ENCODE peak calls at places on chromosomes 6 and 20, in five cellular contexts. One of them, this sample, is unnamed.

GRCh38 chr6:7087066-7087465 is 20.7 kb upstream of the RREB1 start:
- DNase-seq in gastrocnemius medialis: no peak
- DNase-seq in GM12878: no peak
- DNase-seq in spleen: no peak
- DNase-seq in adrenal gland: no peak
- DNase-seq in this sample: peak

GRCh38 chr6:149925253-149925973 is 2.5 kb upstream of the RAET1G start:
- DNase-seq in gastrocnemius medialis: no peak
- DNase-seq in GM12878: no peak
- DNase-seq in spleen: peak
- DNase-seq in adrenal gland: peak
- DNase-seq in this sample: no peak

GRCh38 chr20:46764068-46764467 is 54.6 kb downstream of the SLC2A10 start:
- DNase-seq in gastrocnemius medialis: no peak
- DNase-seq in GM12878: no peak
- DNase-seq in spleen: no peak
- DNase-seq in adrenal gland: no peak
- DNase-seq in this sample: no peak

GRCh38 chr20:43909211-43909610 is 5.4 kb upstream of the TOX2 start:
- DNase-seq in gastrocnemius medialis: no peak
- DNase-seq in GM12878: no peak
- DNase-seq in spleen: no peak
- DNase-seq in adrenal gland: no peak
- DNase-seq in this sample: no peak

GRCh38 chr20:60209048-60209447 is 250.8 kb downstream of the CDH26 start:
- DNase-seq in gastrocnemius medialis: no peak
- DNase-seq in GM12878: no peak
- DNase-seq in spleen: no peak
- DNase-seq in adrenal gland: no peak
- DNase-seq in this sample: peak

GRCh38 chr6:33298773-33299236 is at the start of gene RGL2:
- DNase-seq in gastrocnemius medialis: peak
- DNase-seq in GM12878: no peak
- DNase-seq in spleen: peak
- DNase-seq in adrenal gland: peak
- DNase-seq in this sample: peak

GRCh38 chr6:151257984-151258445 is 18.2 kb downstream of the AKAP12 start:
- DNase-seq in gastrocnemius medialis: no peak
- DNase-seq in GM12878: no peak
- DNase-seq in spleen: no peak
- DNase-seq in adrenal gland: no peak
- DNase-seq in this sample: no peak

GRCh38 chr6:108115598-108116058 is 41.1 kb upstream of the OSTM1 start:
- DNase-seq in gastrocnemius medialis: no peak
- DNase-seq in GM12878: no peak
- DNase-seq in spleen: peak
- DNase-seq in adrenal gland: peak
- DNase-seq in this sample: peak

GRCh38 chr6:41858703-41859102 is 36.5 kb downstream of the USP49 start:
- DNase-seq in gastrocnemius medialis: no peak
- DNase-seq in GM12878: no peak
- DNase-seq in spleen: no peak
- DNase-seq in adrenal gland: no peak
- DNase-seq in this sample: no peak

GRCh38 chr6:93417421-93417996 is 1.9 kb downstream of the EPHA7 start:
- DNase-seq in gastrocnemius medialis: no peak
- DNase-seq in GM12878: no peak
- DNase-seq in spleen: no peak
- DNase-seq in adrenal gland: no peak
- DNase-seq in this sample: no peak

GRCh38 chr20:61030130-61030529 is 221.9 kb upstream of the CDH4 start:
- DNase-seq in gastrocnemius medialis: no peak
- DNase-seq in GM12878: no peak
- DNase-seq in spleen: no peak
- DNase-seq in adrenal gland: no peak
- DNase-seq in this sample: no peak

GRCh38 chr20:20491110-20491783 is 123.3 kb downstream of the INSM1 start:
- DNase-seq in gastrocnemius medialis: no peak
- DNase-seq in GM12878: no peak
- DNase-seq in spleen: no peak
- DNase-seq in adrenal gland: no peak
- DNase-seq in this sample: no peak

DNA sequence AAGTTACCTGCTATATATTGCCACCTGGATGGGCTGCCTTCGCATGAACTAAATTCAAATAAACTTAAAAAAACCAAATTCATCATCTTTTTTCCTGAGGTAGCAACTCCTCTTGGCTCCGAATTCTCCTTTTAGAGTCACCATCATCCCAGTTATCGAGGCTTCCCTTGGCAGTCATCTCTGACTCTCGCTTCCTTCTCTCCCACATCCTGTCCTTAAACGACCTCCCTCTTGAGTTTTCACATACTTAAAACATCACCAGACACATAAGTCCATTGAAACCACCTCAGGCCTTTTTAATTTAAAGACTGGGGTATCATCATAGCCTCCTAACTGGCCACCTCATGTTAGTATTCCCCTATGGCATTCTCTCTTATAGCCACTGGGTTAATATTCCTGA is 296.1 kb upstream of the FLRT3 start:
- DNase-seq in gastrocnemius medialis: no peak
- DNase-seq in GM12878: no peak
- DNase-seq in spleen: no peak
- DNase-seq in adrenal gland: no peak
- DNase-seq in this sample: no peak
- TF ChIP-seq POLR2A in gastrocnemius medialis: no peak
- TF ChIP-seq POLR2A in GM12878: no peak
- TF ChIP-seq POLR2A in spleen: no peak
- TF ChIP-seq POLR2A in adrenal gland: no peak
- TF ChIP-seq POLR2A in this sample: no peak

GRCh38 chr6:157514659-157515496 is 133.9 kb downstream of the ZDHHC14 start:
- DNase-seq in gastrocnemius medialis: peak
- DNase-seq in GM12878: no peak
- DNase-seq in spleen: no peak
- DNase-seq in adrenal gland: peak
- DNase-seq in this sample: peak
- TF ChIP-seq POLR2A in gastrocnemius medialis: no peak
- TF ChIP-seq POLR2A in GM12878: no peak
- TF ChIP-seq POLR2A in spleen: no peak
- TF ChIP-seq POLR2A in adrenal gland: no peak
- TF ChIP-seq POLR2A in this sample: no peak

DNA sequence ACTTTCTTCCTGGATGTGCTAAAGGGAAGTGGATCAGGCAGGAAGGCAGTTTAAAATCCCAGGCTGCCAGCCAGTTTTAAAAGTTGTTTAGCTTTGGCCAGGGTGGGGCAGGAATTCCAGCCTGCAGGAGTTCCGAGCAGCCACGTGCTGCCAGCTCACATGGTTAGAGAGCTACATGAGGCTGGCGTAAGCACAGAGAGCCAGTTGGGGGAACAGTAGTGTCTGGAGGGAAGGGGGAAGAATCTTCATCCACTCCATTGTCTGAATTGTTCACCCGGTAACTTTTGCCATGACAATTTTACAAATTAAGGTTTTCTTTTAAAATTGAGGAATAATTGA is 12.0 kb downstream of the CDC25B start:
- DNase-seq in gastrocnemius medialis: peak
- DNase-seq in GM12878: no peak
- DNase-seq in spleen: peak
- DNase-seq in adrenal gland: peak
- DNase-seq in this sample: no peak
- TF ChIP-seq POLR2A in gastrocnemius medialis: peak
- TF ChIP-seq POLR2A in GM12878: no peak
- TF ChIP-seq POLR2A in spleen: no peak
- TF ChIP-seq POLR2A in adrenal gland: peak
- TF ChIP-seq POLR2A in this sample: no peak

DNA sequence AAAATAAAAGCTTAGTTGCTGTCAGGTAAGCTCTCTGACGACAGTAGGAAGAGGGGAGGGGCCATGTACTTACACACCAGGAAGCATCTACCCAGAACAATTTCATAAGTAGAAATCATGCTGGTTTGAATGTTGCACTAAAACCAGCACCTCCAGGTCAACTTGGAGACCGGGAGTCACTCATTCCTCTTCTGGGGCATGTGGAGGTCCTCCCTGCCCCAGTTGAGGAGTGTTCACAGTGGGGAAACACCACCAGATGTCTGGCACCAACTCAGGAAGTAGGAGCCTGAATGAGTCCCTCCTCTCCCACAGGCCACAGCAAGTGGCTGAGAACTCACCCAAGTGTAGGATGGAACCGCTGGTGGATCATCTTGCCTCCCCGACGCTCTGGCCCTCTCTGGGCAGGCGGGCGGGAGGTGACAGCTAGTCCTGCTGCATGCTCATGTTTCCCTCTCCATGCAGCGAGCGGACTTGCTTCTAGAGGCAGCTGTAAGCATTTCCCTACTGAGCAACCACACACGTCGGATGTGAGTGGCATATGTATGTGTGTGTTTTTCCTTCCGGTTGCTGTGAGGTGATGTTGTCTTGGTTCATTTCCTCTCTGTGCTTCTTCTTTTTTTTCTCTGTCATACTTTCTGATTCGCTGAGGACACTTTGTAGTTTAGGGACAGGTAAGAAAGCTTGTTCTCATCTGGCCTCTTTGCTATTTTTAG is 149.5 kb upstream of the NEDD9 start:
- DNase-seq in gastrocnemius medialis: no peak
- DNase-seq in GM12878: peak
- DNase-seq in spleen: peak
- DNase-seq in adrenal gland: peak
- DNase-seq in this sample: no peak
- TF ChIP-seq POLR2A in gastrocnemius medialis: no peak
- TF ChIP-seq POLR2A in GM12878: peak
- TF ChIP-seq POLR2A in spleen: no peak
- TF ChIP-seq POLR2A in adrenal gland: no peak
- TF ChIP-seq POLR2A in this sample: no peak

DNA sequence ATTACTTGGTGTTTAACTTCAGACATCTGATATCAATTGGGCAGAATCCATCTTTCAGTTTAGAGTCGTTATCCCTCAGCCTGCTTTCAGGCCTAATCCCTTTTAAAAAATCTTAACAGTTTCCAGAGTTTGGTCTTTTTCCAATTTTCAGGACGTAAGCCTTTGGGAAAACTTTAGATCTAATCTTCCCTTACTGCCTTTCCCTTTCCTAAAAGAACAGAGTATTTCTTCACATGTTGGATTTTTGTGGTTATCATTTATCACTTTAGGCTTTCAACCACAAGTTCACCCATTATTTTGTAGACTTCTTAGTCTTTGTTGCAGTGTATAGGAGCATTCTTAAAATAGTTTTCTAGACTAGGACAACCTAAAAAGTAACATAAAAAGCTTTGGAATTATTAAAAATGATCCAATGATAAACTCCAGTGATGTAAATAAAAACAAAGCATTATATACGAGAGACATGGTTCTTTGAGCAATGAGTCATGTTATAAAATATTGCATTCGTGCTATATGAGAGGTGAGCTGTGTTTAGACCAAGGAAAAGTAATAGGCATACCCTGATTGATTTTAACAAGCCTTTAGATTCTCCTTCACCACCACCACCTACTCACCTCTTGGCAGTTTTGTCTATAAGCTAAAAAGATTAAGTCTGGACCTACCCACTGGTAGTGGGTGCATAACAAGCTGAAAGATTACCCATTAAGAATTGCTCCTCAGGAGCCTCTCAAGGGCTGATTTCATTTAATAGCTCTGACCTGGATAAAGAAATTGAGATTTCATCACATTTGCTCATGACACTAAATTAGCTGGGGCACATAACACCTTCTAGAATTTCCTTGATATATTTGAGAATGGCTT is 90.5 kb upstream of the MCHR2 start:
- DNase-seq in gastrocnemius medialis: no peak
- DNase-seq in GM12878: no peak
- DNase-seq in spleen: no peak
- DNase-seq in adrenal gland: no peak
- DNase-seq in this sample: no peak
- TF ChIP-seq POLR2A in gastrocnemius medialis: no peak
- TF ChIP-seq POLR2A in GM12878: no peak
- TF ChIP-seq POLR2A in spleen: no peak
- TF ChIP-seq POLR2A in adrenal gland: no peak
- TF ChIP-seq POLR2A in this sample: no peak

GRCh38 chr6:36546958-36547645 is at the start of gene STK38:
- DNase-seq in gastrocnemius medialis: peak
- DNase-seq in GM12878: peak
- DNase-seq in spleen: peak
- DNase-seq in adrenal gland: peak
- DNase-seq in this sample: peak
- TF ChIP-seq POLR2A in gastrocnemius medialis: peak
- TF ChIP-seq POLR2A in GM12878: peak
- TF ChIP-seq POLR2A in spleen: no peak
- TF ChIP-seq POLR2A in adrenal gland: peak
- TF ChIP-seq POLR2A in this sample: peak

GRCh38 chr6:125316621-125317020 is 14.9 kb upstream of the HDDC2 start:
- DNase-seq in gastrocnemius medialis: no peak
- DNase-seq in GM12878: no peak
- DNase-seq in spleen: no peak
- DNase-seq in adrenal gland: no peak
- DNase-seq in this sample: no peak
- TF ChIP-seq POLR2A in gastrocnemius medialis: no peak
- TF ChIP-seq POLR2A in GM12878: no peak
- TF ChIP-seq POLR2A in spleen: no peak
- TF ChIP-seq POLR2A in adrenal gland: no peak
- TF ChIP-seq POLR2A in this sample: no peak

This sample was measured in erythroblast.